ENCODE peak calls at places on chromosomes 6 and 20, in seven cellular contexts. U is A172; J is right lobe of liver; W is GM23338; Z is naive thymus-derived CD8-positive, alpha-beta T cell; O is RKO; E is D341Med. Y is an unnamed sample.

GRCh38 chr20:44720617-44720993 is 5.4 kb downstream of the CCN5 start:
- DNase-seq in U (peak), J (no peak), W (no peak), Z (no peak), O (no peak), E (no peak), Y (no peak)

GRCh38 chr20:54043044-54043967 is 27.1 kb downstream of the BCAS1 start:
- DNase-seq in U (peak), J (no peak), W (no peak), Z (no peak), O (peak), E (no peak), Y (no peak)

GRCh38 chr20:37922016-37922415 is 19.1 kb downstream of the VSTM2L start:
- DNase-seq in U (no peak), J (no peak), W (no peak), Z (no peak), O (no peak), E (no peak), Y (no peak)

GRCh38 chr6:6619415-6619814 is 30.9 kb downstream of the LY86 start:
- DNase-seq in U (no peak), J (no peak), W (no peak), Z (no peak), O (no peak), E (no peak), Y (no peak)

GRCh38 chr20:63064310-63064709 is 57.5 kb upstream of the BHLHE23 start:
- DNase-seq in U (peak), J (peak), W (no peak), Z (no peak), O (no peak), E (peak), Y (no peak)

GRCh38 chr6:153801917-153802316 is 237.1 kb upstream of the OPRM1 start:
- DNase-seq in U (no peak), J (no peak), W (peak), Z (no peak), O (no peak), E (no peak), Y (no peak)

GRCh38 chr6:117328500-117328899 is 63.1 kb downstream of the VGLL2 start:
- DNase-seq in U (no peak), J (no peak), W (no peak), Z (no peak), O (no peak), E (no peak), Y (no peak)

GRCh38 chr20:37515876-37516275 is 5.2 kb upstream of the NNAT start:
- DNase-seq in U (no peak), J (no peak), W (no peak), Z (no peak), O (no peak), E (no peak), Y (no peak)

GRCh38 chr6:52407467-52407866 is 12.7 kb upstream of the EFHC1 start:
- DNase-seq in U (peak), J (no peak), W (peak), Z (no peak), O (peak), E (peak), Y (peak)

GRCh38 chr6:108116424-108116780 is 41.9 kb upstream of the OSTM1 start:
- DNase-seq in U (no peak), J (no peak), W (no peak), Z (no peak), O (no peak), E (no peak), Y (no peak)

GRCh38 chr20:3797592-3798404 is 1.7 kb downstream of the CDC25B start:
- DNase-seq in U (peak), J (peak), W (no peak), Z (peak), O (no peak), E (no peak), Y (no peak)

GRCh38 chr6:45613678-45614077 is 235.9 kb upstream of the SUPT3H start:
- DNase-seq in U (no peak), J (no peak), W (no peak), Z (no peak), O (no peak), E (no peak), Y (no peak)

GRCh38 chr20:2330090-2330695 is 34.4 kb downstream of the TGM3 start:
- DNase-seq in U (no peak), J (no peak), W (no peak), Z (no peak), O (no peak), E (no peak), Y (no peak)

GRCh38 chr20:52001999-52002666 is 189.4 kb downstream of the ZFP64 start:
- DNase-seq in U (peak), J (no peak), W (peak), Z (no peak), O (no peak), E (no peak), Y (peak)

GRCh38 chr6:119026822-119027221 is 51.6 kb downstream of the FAM184A start:
- DNase-seq in U (no peak), J (no peak), W (peak), Z (no peak), O (no peak), E (no peak), Y (no peak)

GRCh38 chr6:31659649-31660223 is 842 bp downstream of the C6orf47 start:
- DNase-seq in U (no peak), J (no peak), W (peak), Z (peak), O (no peak), E (no peak), Y (peak)

Y was measured in endothelial cell of umbilical vein.